ENCODE peak calls at places on chromosomes 12 and 14, in nine cellular contexts. L, N, X, V, E, O, Z, S and D are unnamed samples.

GRCh38 chr12:57214398-57214781 is 2.2 kb upstream of the NXPH4 start:
- DNase-seq in N (peak), E (no peak), L (peak), V (peak), X (peak), O (no peak), Z (peak), S (peak), D (peak)

GRCh38 chr12:18753481-18754117 is 15.7 kb downstream of the CAPZA3 start:
- DNase-seq in O (no peak), X (peak), E (no peak), N (no peak), S (no peak), Z (peak), L (no peak), V (no peak), D (no peak)

GRCh38 chr12:116943419-116944372 is 32.9 kb downstream of the FBXW8 start:
- DNase-seq in O (no peak), Z (no peak), N (no peak), E (no peak), X (no peak), V (no peak), S (no peak), L (no peak), D (no peak)

GRCh38 chr14:23629204-23629603 is 7.0 kb upstream of the DHRS2 start:
- DNase-seq in X (no peak), S (no peak), V (no peak), E (no peak), Z (no peak), N (no peak), L (no peak), O (no peak), D (no peak)

GRCh38 chr12:53868516-53868986 is 70.1 kb upstream of the HOXC13 start:
- DNase-seq in S (no peak), X (no peak), O (no peak), E (no peak), N (no peak), Z (no peak), V (peak), L (peak), D (no peak)

GRCh38 chr12:82055391-82055790 is 296.2 kb upstream of the PPFIA2 start:
- DNase-seq in O (no peak), E (no peak), S (no peak), V (no peak), L (no peak), N (no peak), Z (no peak), X (no peak), D (no peak)

GRCh38 chr12:115599251-115599811 is 678.2 kb downstream of the MED13L start:
- DNase-seq in E (no peak), O (no peak), N (no peak), X (peak), Z (peak), S (no peak), V (no peak), L (no peak), D (no peak)

GRCh38 chr14:35286707-35287106 is 5.5 kb upstream of the PSMA6 start:
- DNase-seq in N (no peak), X (no peak), O (no peak), E (no peak), Z (no peak), L (no peak), V (no peak), S (no peak), D (no peak)

GRCh38 chr14:100297320-100298300 is 8.6 kb downstream of the SLC25A29 start:
- DNase-seq in E (no peak), X (no peak), V (no peak), Z (peak), S (peak), L (no peak), O (peak), N (peak), D (no peak)

GRCh38 chr14:64705406-64706118 is 1.3 kb downstream of the PLEKHG3 start:
- DNase-seq in X (peak), V (no peak), Z (no peak), S (no peak), E (no peak), N (peak), L (peak), O (no peak), D (no peak)